ENCODE peak calls at places on chromosomes 16 and 17, in eight cellular contexts. P is fibroblast of lung; O is CD8-positive, alpha-beta memory T cell; B is CD8-positive, alpha-beta T cell; T is prostate gland; R is GM12878; E is pancreas; H is mesendoderm. N is an unnamed sample. For H3K4me1, the result is how much of the 10 kb centered on the place peaks cover.

GRCh38 chr17:43584666-43585102 is 38.5 kb upstream of the ETV4 start:
- DNase-seq in P (no peak), E (no peak), T (no peak), O (no peak), R (no peak), B (no peak), H (no peak), N (peak)

GRCh38 chr16:65908568-65908967 is 457.9 kb upstream of the CDH5 start:
- DNase-seq in P (no peak), O (no peak), E (no peak), B (no peak), R (no peak), T (no peak), H (peak), N (no peak)

GRCh38 chr17:29243792-29244191 is 2.9 kb upstream of the CRYBA1 start:
- DNase-seq in E (no peak), P (peak), T (no peak), H (peak), R (no peak), O (no peak), B (no peak), N (peak)

GRCh38 chr17:65023791-65024190 is 32.7 kb downstream of the GNA13 start:
- DNase-seq in H (no peak), R (no peak), P (no peak), E (no peak), B (no peak), O (no peak), T (no peak), N (no peak)

GRCh38 chr17:6508519-6509294 is 47.6 kb downstream of the PITPNM3 start:
- DNase-seq in B (no peak), R (no peak), T (no peak), P (no peak), H (no peak), E (no peak), O (no peak), N (no peak)

GRCh38 chr17:40025991-40026815 is 11.0 kb downstream of the CSF3 start:
- DNase-seq in O (no peak), R (no peak), E (no peak), P (no peak), H (no peak), T (peak), B (no peak), N (no peak)

GRCh38 chr17:50079334-50080095 is 15.6 kb upstream of the PDK2 start:
- DNase-seq in B (no peak), E (no peak), P (peak), H (peak), T (no peak), R (no peak), O (no peak), N (no peak)

GRCh38 chr16:87212026-87212425 is 105.2 kb downstream of the C16orf95 start:
- DNase-seq in E (no peak), O (no peak), B (no peak), H (no peak), R (no peak), T (no peak), P (no peak), N (no peak)

GRCh38 chr16:71896688-71897368 is 1.5 kb downstream of the IST1 start:
- DNase-seq in H (no peak), O (no peak), B (no peak), E (no peak), P (no peak), T (no peak), R (no peak), N (no peak)
- H3K4me1 ChIP-seq in H (under half), O (half or more), B (under half), E (under half), P (under half), T (under half), R (under half), N (under half)

GRCh38 chr17:1994707-1995106 is 30.4 kb downstream of the RTN4RL1 start:
- DNase-seq in O (no peak), P (no peak), H (no peak), R (no peak), T (no peak), B (no peak), E (no peak), N (no peak)

GRCh38 chr17:1996243-1997145 is 28.6 kb downstream of the RTN4RL1 start:
- DNase-seq in P (no peak), R (no peak), T (no peak), H (no peak), O (no peak), B (no peak), E (no peak), N (no peak)

GRCh38 chr17:1997146-1997586 is 28.0 kb downstream of the RTN4RL1 start:
- DNase-seq in E (no peak), H (no peak), T (peak), O (no peak), R (no peak), B (no peak), P (no peak), N (peak)

GRCh38 chr17:1997587-1998425 is 27.3 kb downstream of the RTN4RL1 start:
- DNase-seq in O (no peak), E (peak), H (peak), T (peak), P (no peak), B (no peak), R (no peak), N (peak)

DNA sequence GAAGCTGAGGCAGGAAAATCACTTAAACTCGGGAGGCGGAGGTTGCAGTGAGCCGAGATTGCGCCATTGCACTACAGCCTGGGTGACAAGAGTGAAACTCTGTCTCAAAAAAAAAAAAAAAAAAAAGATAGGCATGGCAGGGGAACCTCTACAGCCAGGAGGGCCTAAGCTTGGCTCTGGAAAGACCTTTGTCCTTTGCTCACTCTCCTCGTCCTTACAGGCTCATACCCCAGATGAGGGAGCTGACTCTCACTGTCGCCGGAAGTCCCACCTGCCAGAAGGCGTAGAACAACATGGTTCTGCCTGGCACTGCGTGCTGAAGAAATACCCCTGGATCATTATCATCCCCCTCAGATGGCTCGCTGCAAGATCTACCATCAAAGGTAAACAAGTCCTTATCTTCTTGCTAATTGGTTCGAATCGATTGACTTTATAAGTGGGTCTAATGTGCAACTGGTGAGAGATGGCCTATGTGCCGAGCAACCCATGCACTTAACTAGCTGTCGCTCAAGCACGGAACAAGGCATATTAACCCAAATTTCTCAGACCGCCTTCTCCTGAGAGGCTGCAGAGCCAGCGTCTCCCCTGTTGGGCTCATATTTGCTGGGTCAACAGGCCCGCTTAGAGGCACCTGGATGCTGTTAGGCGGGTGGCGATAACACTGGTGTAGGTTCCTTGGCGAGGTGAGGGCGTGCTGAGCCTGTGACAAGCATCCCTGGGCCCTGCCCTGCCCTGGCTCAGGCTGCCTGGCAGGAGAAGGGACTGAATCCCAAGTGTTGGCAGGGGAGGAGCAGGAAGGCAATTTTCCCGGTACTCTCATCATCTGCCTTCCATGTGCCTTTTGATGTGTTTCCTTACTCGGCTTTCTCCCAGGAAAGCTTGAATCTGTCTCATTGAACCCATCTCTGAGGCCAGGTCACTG is 29.6 kb downstream of the RTN4RL1 start:
- DNase-seq in R (no peak), O (no peak), P (no peak), T (no peak), B (no peak), H (no peak), E (no peak), N (peak)
- H3K4me1 ChIP-seq in R (under half), O (under half), P (under half), T (under half), B (under half), H (under half), E (under half), N (half or more)

GRCh38 chr17:58398574-58399266 is 18.6 kb downstream of the RNF43 start:
- DNase-seq in B (no peak), P (no peak), E (no peak), T (no peak), O (no peak), R (no peak), H (no peak), N (no peak)
- H3K4me1 ChIP-seq in B (under half), P (under half), E (under half), T (under half), O (under half), R (under half), H (under half), N (half or more)

DNA sequence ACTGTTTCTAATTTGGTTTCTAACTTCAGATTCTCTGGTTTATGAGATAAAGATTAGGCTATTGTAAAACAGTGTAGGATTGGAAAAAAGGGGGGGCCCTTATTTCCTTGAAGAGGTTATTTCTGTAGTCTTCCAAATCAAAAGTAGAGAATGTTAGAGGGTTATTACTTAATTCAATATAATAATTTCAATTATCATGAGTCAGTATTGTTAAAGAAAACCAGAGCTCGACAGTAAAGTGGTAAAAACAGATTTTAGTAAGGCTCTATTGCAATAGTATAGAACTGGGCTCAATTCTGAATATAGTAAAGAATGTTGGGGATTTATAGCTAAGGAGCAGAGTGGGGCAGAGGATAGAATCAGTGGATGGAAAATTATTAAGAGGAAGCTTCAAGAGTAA is 140.0 kb downstream of the TANC2 start:
- DNase-seq in R (no peak), O (no peak), B (no peak), T (no peak), H (no peak), E (no peak), P (no peak), N (no peak)
- H3K4me1 ChIP-seq in R (under half), O (under half), B (under half), T (under half), H (under half), E (under half), P (under half), N (under half)